ENCODE peak calls at places on chromosomes 7 and 10, in seven cellular contexts. Z is hepatocyte; O is astrocyte; X is tibial nerve; S is CD8-positive, alpha-beta T cell; G is body of pancreas; W is CD8-positive, alpha-beta memory T cell. N is an unnamed sample. For H3K4me1, the result is how much of the 10 kb centered on the place peaks cover.

GRCh38 chr10:96665306-96665705 is 55.0 kb downstream of the PIK3AP1 start:
- DNase-seq in Z (no peak), O (peak), X (no peak), S (no peak), G (no peak), W (no peak), N (no peak)

GRCh38 chr7:15370441-15370840 is 191.4 kb downstream of the AGMO start:
- DNase-seq in Z (no peak), O (no peak), X (no peak), S (no peak), G (no peak), W (no peak), N (no peak)

GRCh38 chr10:51804861-51805260 is 105.5 kb upstream of the CSTF2T start:
- DNase-seq in Z (no peak), O (peak), X (no peak), S (no peak), G (no peak), W (no peak), N (no peak)

GRCh38 chr7:114823290-114823689 is 98.6 kb upstream of the MDFIC start:
- DNase-seq in Z (no peak), O (peak), X (no peak), S (no peak), G (no peak), W (no peak), N (no peak)

GRCh38 chr10:104910712-104911111 is 269.6 kb downstream of the SORCS3 start:
- DNase-seq in Z (no peak), O (no peak), X (no peak), S (no peak), G (peak), W (no peak), N (no peak)

GRCh38 chr7:14199336-14199735 is 209.9 kb upstream of the ETV1 start:
- DNase-seq in Z (no peak), O (no peak), X (no peak), S (no peak), G (no peak), W (no peak), N (no peak)

GRCh38 chr7:43954524-43955228 is 28.4 kb downstream of the UBE2D4 start:
- DNase-seq in Z (peak), O (peak), X (peak), S (no peak), G (peak), W (no peak), N (peak)

GRCh38 chr10:79353726-79354125 is 6.5 kb downstream of the PPIF start:
- DNase-seq in Z (no peak), O (no peak), X (no peak), S (no peak), G (no peak), W (no peak), N (no peak)

GRCh38 chr7:77800730-77801129 is 2.2 kb downstream of the PHTF2 start:
- DNase-seq in Z (no peak), O (no peak), X (no peak), S (no peak), G (no peak), W (no peak), N (no peak)

GRCh38 chr7:47333131-47333887 is 248.6 kb downstream of the TNS3 start:
- DNase-seq in Z (no peak), O (no peak), X (no peak), S (no peak), G (no peak), W (no peak), N (no peak)

GRCh38 chr7:133053321-133053891 is 28.5 kb downstream of the CHCHD3 start:
- DNase-seq in Z (no peak), O (peak), X (peak), S (no peak), G (no peak), W (no peak), N (no peak)

GRCh38 chr7:106609416-106609815 is 51.5 kb downstream of the CCDC71L start:
- DNase-seq in Z (no peak), O (peak), X (no peak), S (no peak), G (no peak), W (no peak), N (no peak)
- H3K4me1 ChIP-seq in Z (under half), O (under half), X (under half), S (under half), G (under half), W (under half), N (under half)

DNA sequence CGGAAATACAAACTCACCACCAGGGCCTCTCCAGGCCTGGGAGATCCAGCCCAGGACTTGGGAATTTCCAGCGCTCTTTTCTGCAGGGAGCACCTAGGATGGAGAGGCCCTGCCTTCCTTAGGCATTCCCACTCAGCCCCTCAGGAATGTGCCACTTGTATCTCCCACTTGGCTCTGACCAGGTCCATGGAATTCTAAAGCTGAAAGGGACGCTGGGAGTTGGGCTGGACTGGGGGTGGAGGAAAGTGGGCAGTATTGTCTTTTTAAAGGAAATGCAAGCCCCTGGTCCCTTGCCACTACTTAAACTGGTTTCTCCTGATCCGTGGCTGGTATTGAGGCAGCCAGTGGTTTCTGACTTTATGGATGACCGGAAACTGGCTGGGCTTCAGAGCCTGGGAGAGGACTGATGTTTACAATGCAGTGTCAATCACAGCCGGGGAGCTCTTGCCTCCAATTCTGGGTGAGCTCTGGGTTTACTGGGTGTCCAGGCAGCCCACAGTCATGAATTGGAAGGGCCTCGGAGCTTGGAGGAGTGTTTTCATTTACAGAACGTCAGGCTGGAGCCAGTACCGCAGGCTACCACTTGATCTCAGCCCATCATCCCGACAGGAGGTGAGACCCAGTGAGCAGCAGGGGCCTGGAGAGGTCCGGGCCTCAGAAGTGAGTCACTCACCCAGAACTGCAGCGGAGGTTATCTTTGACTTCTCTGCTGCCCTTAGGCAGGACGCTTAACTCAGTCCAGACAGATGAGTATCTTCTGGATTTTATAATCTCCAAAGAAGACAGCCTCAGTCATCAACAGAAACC is 27.3 kb downstream of the AGAP3 start:
- DNase-seq in Z (peak), O (peak), X (no peak), S (no peak), G (peak), W (no peak), N (no peak)
- H3K4me3 ChIP-seq in Z (no peak), O (peak), X (no peak), S (no peak), G (no peak), W (no peak), N (no peak)

DNA sequence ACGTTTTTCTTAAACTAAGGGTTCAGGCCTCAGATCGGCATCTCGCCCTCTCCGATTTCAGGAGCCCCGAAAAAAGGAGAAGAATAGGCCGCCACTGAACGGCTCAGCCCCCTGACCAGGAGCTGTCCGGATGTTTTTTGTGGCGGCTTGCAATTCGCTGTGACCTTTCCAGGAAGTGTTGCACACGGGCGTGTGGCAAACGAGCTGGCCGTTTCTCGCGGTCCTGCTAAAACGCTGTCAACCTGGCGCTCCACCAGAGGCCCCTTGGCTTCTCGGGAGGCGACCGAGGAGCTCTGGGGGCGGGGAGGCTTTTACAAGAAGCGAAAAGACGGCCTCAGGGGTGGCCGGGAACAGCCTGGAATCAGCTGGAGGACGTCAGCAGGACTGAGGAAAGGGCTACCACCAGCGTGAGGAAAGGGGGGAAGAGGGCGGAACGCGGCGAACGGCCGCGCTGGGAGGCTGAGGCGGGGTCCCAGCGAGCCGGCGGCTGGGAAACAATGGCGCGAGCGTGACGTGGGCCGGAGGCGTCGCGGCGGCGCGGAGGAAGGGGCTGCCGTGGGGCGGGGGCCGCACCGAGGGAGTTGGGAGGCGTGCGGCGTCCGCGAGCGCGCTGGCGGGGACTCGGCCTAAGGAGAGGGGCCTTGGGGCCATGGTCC is 493 bp downstream of the NT5C2 start:
- DNase-seq in Z (peak), O (peak), X (peak), S (peak), G (peak), W (peak), N (peak)
- H3K4me1 ChIP-seq in Z (under half), O (under half), X (half or more), S (under half), G (under half), W (under half), N (under half)

DNA sequence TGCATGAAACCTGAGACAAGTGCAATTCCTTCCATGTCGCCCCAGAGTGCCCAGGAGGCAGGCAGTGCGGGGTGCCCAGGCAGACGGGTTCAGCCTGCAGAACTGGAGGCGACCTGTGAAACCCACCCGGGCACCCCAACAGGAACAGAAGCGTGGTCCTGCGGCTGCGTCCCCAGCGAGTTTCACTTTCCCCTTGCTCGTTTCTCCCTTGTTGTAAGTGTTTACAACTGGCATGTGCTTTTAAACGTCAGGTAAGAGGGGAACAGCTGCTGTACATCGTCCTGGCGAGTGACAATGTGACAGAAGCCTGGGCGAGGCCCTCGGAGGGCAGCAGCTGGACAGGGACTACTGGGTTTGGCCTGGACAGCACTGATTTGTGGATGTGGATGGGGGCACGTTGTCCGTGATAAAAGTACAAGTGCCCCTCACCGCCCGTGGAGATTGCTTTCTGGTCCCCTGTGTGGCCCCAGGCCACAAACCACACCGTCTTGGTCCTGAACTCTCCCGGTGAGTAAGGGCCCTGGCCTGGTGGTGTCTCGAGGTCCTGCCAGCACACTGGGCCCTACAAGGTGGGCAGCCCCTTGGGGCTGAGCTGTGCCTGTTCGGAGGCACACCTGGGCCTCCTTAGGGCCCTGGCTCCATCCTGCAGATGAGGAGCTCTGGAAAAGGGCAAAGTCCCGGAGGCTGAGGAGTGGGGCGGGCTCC is 4.0 kb downstream of the VENTX start:
- DNase-seq in Z (no peak), O (no peak), X (no peak), S (no peak), G (no peak), W (no peak), N (no peak)
- H3K4me3 ChIP-seq in Z (no peak), O (no peak), X (no peak), S (peak), G (no peak), W (peak), N (peak)

DNA sequence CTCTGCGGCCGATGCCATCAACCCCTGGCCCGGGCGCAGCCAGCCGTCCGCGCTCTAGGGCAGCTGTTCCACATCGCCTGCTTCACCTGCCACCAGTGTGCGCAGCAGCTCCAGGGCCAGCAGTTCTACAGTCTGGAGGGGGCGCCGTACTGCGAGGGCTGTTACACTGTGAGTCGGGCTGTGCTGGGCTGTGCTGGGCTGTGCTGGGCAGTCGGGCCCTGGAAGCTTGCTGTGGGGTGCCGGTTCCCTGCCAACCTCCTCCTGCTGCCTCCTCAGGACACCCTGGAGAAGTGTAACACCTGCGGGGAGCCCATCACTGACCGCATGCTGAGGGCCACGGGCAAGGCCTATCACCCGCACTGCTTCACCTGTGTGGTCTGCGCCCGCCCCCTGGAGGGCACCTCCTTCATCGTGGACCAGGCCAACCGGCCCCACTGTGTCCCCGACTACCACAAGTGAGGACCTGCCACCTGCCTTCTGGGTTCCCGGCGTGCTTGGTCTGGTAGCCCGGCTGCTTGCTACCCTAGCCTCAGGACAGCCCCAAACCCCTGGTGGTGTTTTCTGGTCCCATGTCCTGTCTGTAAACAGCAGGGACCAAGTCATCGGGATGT is 7.5 kb downstream of the ZYX start:
- DNase-seq in Z (no peak), O (no peak), X (no peak), S (no peak), G (no peak), W (no peak), N (no peak)
- H3K4me1 ChIP-seq in Z (under half), O (half or more), X (half or more), S (under half), G (under half), W (under half), N (under half)

DNA sequence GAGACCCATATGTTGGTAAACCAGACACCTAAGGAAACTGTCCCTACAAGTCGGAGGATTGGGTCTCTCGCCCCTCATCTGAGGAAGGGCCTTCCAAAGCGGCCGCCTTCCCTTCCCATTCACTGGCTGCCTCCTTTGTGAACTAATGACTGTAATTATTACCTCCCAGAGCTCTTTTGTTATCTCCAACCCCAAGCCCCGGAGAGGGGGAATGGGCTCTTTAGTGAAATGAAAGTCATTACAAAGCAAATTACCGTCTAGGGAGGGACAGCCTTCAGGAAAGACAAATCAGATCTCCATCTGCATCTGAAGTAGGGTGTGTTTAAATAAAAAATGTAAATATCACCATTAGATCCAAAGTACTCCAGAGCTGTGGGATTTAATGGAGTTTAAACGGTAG is 2.6 kb upstream of the GAD2 start:
- DNase-seq in Z (no peak), O (no peak), X (no peak), S (no peak), G (no peak), W (no peak), N (no peak)
- H3K4me3 ChIP-seq in Z (no peak), O (no peak), X (no peak), S (no peak), G (no peak), W (no peak), N (no peak)

GRCh38 chr7:158821173-158822021 is 7.9 kb downstream of the ESYT2 start:
- DNase-seq in Z (peak), O (peak), X (peak), S (no peak), G (no peak), W (peak), N (peak)
- H3K4me1 ChIP-seq in Z (under half), O (under half), X (half or more), S (half or more), G (half or more), W (half or more), N (half or more)

GRCh38 chr10:35379226-35380137 is 43.2 kb downstream of the CCNY start:
- DNase-seq in Z (peak), O (peak), X (peak), S (no peak), G (no peak), W (peak), N (peak)
- H3K4me3 ChIP-seq in Z (no peak), O (no peak), X (no peak), S (no peak), G (no peak), W (no peak), N (no peak)